ENCODE peak calls at places on chromosomes 4 and X, in six cellular contexts. W, R, H, P, S and D are unnamed samples.

GRCh38 chr4:172245493-172245892 is 432.3 kb downstream of the GALNTL6 start:
- DNase-seq in H (no peak), S (no peak), R (no peak), P (no peak), W (no peak), D (no peak)

GRCh38 chrX:14886252-14886651 is 13.0 kb downstream of the MOSPD2 start:
- DNase-seq in P (no peak), W (no peak), R (no peak), H (no peak), S (no peak), D (no peak)

GRCh38 chr4:165433529-165433928 is 54.7 kb downstream of the CPE start:
- DNase-seq in P (no peak), W (no peak), H (no peak), R (no peak), S (no peak), D (no peak)

GRCh38 chr4:138910914-138911336 is 104.7 kb upstream of the NOCT start:
- DNase-seq in P (peak; percentile 93), W (peak; percentile 90), S (peak; percentile 79), R (peak; percentile 92), H (peak; percentile 93), D (peak; percentile 38)

GRCh38 chrX:129576539-129576938 is 36.5 kb downstream of the OCRL start:
- DNase-seq in R (no peak), S (no peak), P (no peak), H (no peak), W (no peak), D (no peak)

GRCh38 chr4:24688453-24688852 is 104.1 kb upstream of the DHX15 start:
- DNase-seq in R (no peak), P (no peak), W (no peak), H (no peak), S (no peak), D (no peak)

GRCh38 chr4:105587851-105588250 is 35.4 kb downstream of the ARHGEF38 start:
- DNase-seq in W (no peak), R (no peak), H (no peak), P (no peak), S (no peak), D (no peak)

GRCh38 chrX:137695405-137695804 is 129.5 kb downstream of the ZIC3 start:
- DNase-seq in H (no peak), R (peak; percentile 16), W (no peak), P (no peak), S (no peak), D (peak; percentile 28)

GRCh38 chr4:184097240-184097619 is 120.4 kb downstream of the ENPP6 start:
- DNase-seq in S (peak; percentile 50), P (no peak), R (peak; percentile 25), H (peak; percentile 11), W (peak; percentile 95), D (peak; percentile 89)

GRCh38 chr4:13626492-13627184 is 887 bp downstream of the BOD1L1 start:
- DNase-seq in W (no peak), R (no peak), S (no peak), P (no peak), H (no peak), D (no peak)

GRCh38 chr4:183408791-183409190 is 35.6 kb upstream of the CDKN2AIP start:
- DNase-seq in W (no peak), R (no peak), S (no peak), P (no peak), H (no peak), D (no peak)

GRCh38 chr4:123408471-123409084 is 12.0 kb downstream of the SPRY1 start:
- DNase-seq in R (peak; percentile 21), S (no peak), H (peak; percentile 49), W (no peak), P (no peak), D (no peak)

GRCh38 chr4:185835814-185836213 is 23.8 kb upstream of the SORBS2 start:
- DNase-seq in R (no peak), S (no peak), H (no peak), W (no peak), P (no peak), D (no peak)

GRCh38 chr4:185209031-185209851 is at the start of gene SNX25:
- DNase-seq in H (peak; percentile 82), P (peak; percentile 71), R (peak; percentile 96), W (peak; percentile 95), S (peak; percentile 85), D (peak; percentile 96)

GRCh38 chrX:124239911-124240310 is 92.5 kb upstream of the TEX13D start:
- DNase-seq in W (no peak), R (no peak), P (no peak), S (no peak), H (no peak), D (no peak)

GRCh38 chr4:144463236-144463635 is 182.7 kb upstream of the HHIP start:
- DNase-seq in W (no peak), R (no peak), H (no peak), S (no peak), P (no peak), D (no peak)

GRCh38 chr4:132572210-132572609 is 576.9 kb upstream of the PCDH10 start:
- DNase-seq in H (peak; percentile 95), S (no peak), P (peak; percentile 9), W (no peak), R (no peak), D (no peak)

GRCh38 chr4:67909910-67910905 is 26.4 kb upstream of the TMPRSS11D start:
- DNase-seq in P (no peak), S (no peak), H (peak; percentile 46), R (no peak), W (no peak), D (no peak)

GRCh38 chr4:152138451-152138850 is 377.6 kb upstream of the GATB start:
- DNase-seq in S (no peak), P (no peak), R (no peak), H (no peak), W (no peak), D (no peak)

GRCh38 chr4:182604161-182604591 is 313.0 kb downstream of the DCTD start:
- DNase-seq in S (no peak), H (peak; percentile 11), W (no peak), R (no peak), P (peak; percentile 44), D (no peak)

GRCh38 chr4:6953751-6954380 is 44.2 kb downstream of the TBC1D14 start:
- DNase-seq in W (peak; percentile 96), P (peak; percentile 76), H (peak; percentile 87), R (peak; percentile 85), S (peak; percentile 82), D (peak; percentile 94)

GRCh38 chr4:78644744-78645330 is 93.3 kb downstream of the ANXA3 start:
- DNase-seq in P (peak; percentile 86), R (peak; percentile 52), S (peak; percentile 74), W (peak; percentile 77), H (peak; percentile 88), D (peak; percentile 56)

GRCh38 chr4:176668324-176668723 is 124.4 kb downstream of the VEGFC start:
- DNase-seq in S (no peak), W (no peak), P (no peak), H (peak; percentile 23), R (no peak), D (no peak)

GRCh38 chrX:57821703-57822375 is 88.4 kb downstream of the ZXDA start:
- DNase-seq in R (peak; percentile 54), P (peak; percentile 31), S (peak; percentile 46), H (peak; percentile 71), W (peak; percentile 43), D (peak; percentile 15)

GRCh38 chrX:133534172-133534571 is 118.9 kb upstream of the GPC4 start:
- DNase-seq in W (no peak), P (no peak), R (no peak), S (no peak), H (no peak), D (no peak)

GRCh38 chr4:123555500-123556273 is 159.1 kb downstream of the SPRY1 start:
- DNase-seq in P (peak; percentile 95), R (no peak), H (peak; percentile 99), S (peak; percentile 87), W (no peak), D (no peak)

GRCh38 chrX:96987228-96987627 is 103.5 kb downstream of the RPA4 start:
- DNase-seq in S (no peak), H (peak; percentile 30), P (peak; percentile 7), R (no peak), W (no peak), D (no peak)

GRCh38 chr4:116953947-116954346 is 131.4 kb downstream of the TRAM1L1 start:
- DNase-seq in S (no peak), P (no peak), W (no peak), R (no peak), H (no peak), D (no peak)

GRCh38 chr4:182925298-182925738 is 8.1 kb upstream of the DCTD start:
- DNase-seq in S (peak; percentile 37), R (peak; percentile 83), W (peak; percentile 94), H (peak; percentile 82), P (peak; percentile 63), D (peak; percentile 64)

DNA sequence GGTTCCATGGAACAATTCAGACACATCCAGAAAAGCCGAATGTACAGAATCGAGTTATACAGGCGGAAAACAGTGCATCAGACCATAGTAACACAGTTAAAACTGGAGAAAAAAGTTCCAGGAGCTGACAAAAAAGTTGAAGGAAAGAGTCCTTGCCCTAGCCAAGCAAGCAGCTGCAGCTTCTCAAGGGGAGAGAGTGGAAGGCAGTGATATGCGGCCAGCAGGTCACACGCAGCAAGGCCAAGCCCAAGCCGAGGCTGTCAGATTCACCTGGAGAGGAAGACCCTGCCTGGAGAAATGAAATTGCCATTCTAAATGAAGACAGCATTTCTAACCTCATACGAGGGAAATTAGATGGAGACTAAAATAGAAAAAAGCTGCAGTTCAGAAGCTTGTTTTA is 55.8 kb downstream of the RGS12 start:
- DNase-seq in H (no peak), R (no peak), W (no peak), P (no peak), S (no peak), D (no peak)
- H3K36me3 ChIP-seq in H (no peaks in the 10 kb centered on the region), R (no peaks in the 10 kb centered on the region), W (peaks cover 3% of the 10 kb centered on the region), P (no peaks in the 10 kb centered on the region), S (no peaks in the 10 kb centered on the region), D (no peaks in the 10 kb centered on the region)

GRCh38 chr4:882646-883045 is 49.5 kb downstream of the GAK start:
- DNase-seq in W (no peak), S (no peak), R (no peak), P (no peak), H (no peak), D (no peak)

GRCh38 chr4:883377-884095 is 48.6 kb downstream of the GAK start:
- DNase-seq in P (no peak), W (no peak), H (no peak), S (no peak), R (no peak), D (no peak)

GRCh38 chr4:885353-885752 is 46.8 kb downstream of the GAK start:
- DNase-seq in P (no peak), W (no peak), H (no peak), R (no peak), S (no peak), D (no peak)

GRCh38 chr4:886244-886643 is 45.9 kb downstream of the GAK start:
- DNase-seq in H (no peak), R (no peak), W (no peak), P (no peak), S (peak; percentile 13), D (no peak)

GRCh38 chr4:884259-884658 is 47.9 kb downstream of the GAK start:
- DNase-seq in P (no peak), S (no peak), H (no peak), R (no peak), W (no peak), D (no peak)
- H3K36me3 ChIP-seq in P (peaks cover 42% of the 10 kb centered on the region), S (peaks cover 2% of the 10 kb centered on the region), H (no peaks in the 10 kb centered on the region), R (no peaks in the 10 kb centered on the region), W (peaks cover 37% of the 10 kb centered on the region), D (peaks cover 6% of the 10 kb centered on the region)

GRCh38 chrX:53556868-53557267 is 122.7 kb upstream of the HSD17B10 start:
- DNase-seq in R (no peak), S (no peak), H (no peak), W (no peak), P (no peak), D (no peak)
- H3K36me3 ChIP-seq in R (no peaks in the 10 kb centered on the region), S (no peaks in the 10 kb centered on the region), H (peaks cover 30% of the 10 kb centered on the region), W (peaks cover 87% of the 10 kb centered on the region), P (peaks cover 62% of the 10 kb centered on the region), D (peaks cover 46% of the 10 kb centered on the region)

GRCh38 chr4:55398966-55399365 is 3.2 kb downstream of the TMEM165 start:
- DNase-seq in P (no peak), S (no peak), R (peak; percentile 20), W (no peak), H (peak; percentile 27), D (no peak)
- H3K36me3 ChIP-seq in P (peaks cover 26% of the 10 kb centered on the region), S (no peaks in the 10 kb centered on the region), R (peaks cover 6% of the 10 kb centered on the region), W (peaks cover 30% of the 10 kb centered on the region), H (no peaks in the 10 kb centered on the region), D (peaks cover 2% of the 10 kb centered on the region)